ENCODE peak calls at places on chromosomes 7 and 10, in five cellular contexts. Q is smooth muscle cell of the brain vasculature; T is kidney epithelial cell; S is heart left ventricle; K is stimulated activated CD4-positive, alpha-beta T cell treated with anti-CD3 and anti-CD28 coated beads, Interleukin-1b, Interleukin-23, amount 100 ng/mL, for 24 hours. D is an unnamed sample.

GRCh38 chr7:143408686-143409551 is at the start of gene EPHA1:
- DNase-seq in Q (no peak), K (no peak), T (no peak), S (no peak), D (no peak)

GRCh38 chr10:122515022-122515424 is 45.5 kb upstream of the DMBT1 start:
- DNase-seq in K (no peak), Q (no peak), T (no peak), S (no peak), D (no peak)

GRCh38 chr10:124138195-124138882 is 44.9 kb upstream of the CHST15 start:
- DNase-seq in Q (no peak), T (no peak), K (no peak), S (no peak), D (no peak)

GRCh38 chr7:51038573-51038972 is 255.9 kb upstream of the GRB10 start:
- DNase-seq in Q (no peak), S (no peak), T (no peak), K (no peak), D (no peak)

GRCh38 chr7:112022128-112022527 is 184.1 kb downstream of the DOCK4 start:
- DNase-seq in Q (no peak), T (no peak), K (no peak), S (no peak), D (no peak)

GRCh38 chr7:70590126-70590854 is 541.7 kb upstream of the GALNT17 start:
- DNase-seq in T (no peak), K (no peak), S (no peak), Q (no peak), D (no peak)

GRCh38 chr7:80636709-80637108 is 1.7 kb upstream of the CD36 start:
- DNase-seq in Q (no peak), K (no peak), S (no peak), T (no peak), D (no peak)

GRCh38 chr10:17161788-17162187 is 32.2 kb upstream of the CUBN start:
- DNase-seq in Q (no peak), T (no peak), K (no peak), S (no peak), D (no peak)

GRCh38 chr10:75329190-75329745 is 72.3 kb downstream of the ZNF503 start:
- DNase-seq in K (no peak), Q (no peak), S (no peak), T (no peak), D (no peak)

GRCh38 chr10:59124187-59124586 is 52.3 kb upstream of the PHYHIPL start:
- DNase-seq in T (no peak), S (no peak), Q (no peak), K (no peak), D (no peak)

GRCh38 chr7:152862842-152863241 is 103.3 kb downstream of the ACTR3B start:
- DNase-seq in Q (no peak), K (no peak), S (no peak), T (no peak), D (no peak)

GRCh38 chr10:77965294-77965693 is 38.7 kb upstream of the DLG5 start:
- DNase-seq in T (no peak), Q (no peak), S (no peak), K (no peak), D (no peak)

GRCh38 chr7:27151341-27151944 is 940 bp downstream of the HOXA3 start:
- DNase-seq in Q (no peak), K (no peak), T (no peak), S (peak; percentile 15), D (peak; percentile 20)

GRCh38 chr10:114388275-114388674 is 16.0 kb downstream of the AFAP1L2 start:
- DNase-seq in T (no peak), K (no peak), S (no peak), Q (no peak), D (no peak)

GRCh38 chr7:3244241-3244814 is 56.7 kb upstream of the SDK1 start:
- DNase-seq in Q (no peak), T (peak; percentile 82), K (no peak), S (no peak), D (no peak)